ENCODE peak calls at places on chromosome 17, in eight cellular contexts. J is fibroblast of pulmonary artery, Z is esophagus squamous epithelium, E is tibial nerve, P is AG04450, A is ovary, F is lower lobe of right lung, D is mesendoderm. X is an unnamed sample.

GRCh38 chr17:16191604-16192003 is 23.7 kb downstream of the NCOR1 start:
- DNase-seq in J (no peak), Z (no peak), E (no peak), P (no peak), A (no peak), F (no peak), D (no peak), X (peak; percentile 8)

GRCh38 chr17:72126575-72127486 is 6.0 kb downstream of the SOX9 start:
- DNase-seq in J (peak; percentile 56), Z (no peak), E (no peak), P (no peak), A (no peak), F (no peak), D (no peak), X (peak; percentile 95)

GRCh38 chr17:45184144-45184543 is 22.5 kb downstream of the HEXIM2 start:
- DNase-seq in J (no peak), Z (no peak), E (no peak), P (no peak), A (no peak), F (no peak), D (no peak), X (peak; percentile 36)

GRCh38 chr17:44132275-44132821 is 8.9 kb upstream of the HDAC5 start:
- DNase-seq in J (no peak), Z (no peak), E (no peak), P (no peak), A (no peak), F (no peak), D (no peak), X (no peak)

GRCh38 chr17:19336938-19337711 is 25.4 kb downstream of the B9D1 start:
- DNase-seq in J (no peak), Z (no peak), E (no peak), P (no peak), A (no peak), F (no peak), D (peak; percentile 77), X (peak; percentile 41)

GRCh38 chr17:35740997-35741931 is 9.8 kb downstream of the RASL10B start:
- DNase-seq in J (no peak), Z (no peak), E (no peak), P (no peak), A (no peak), F (no peak), D (peak; percentile 54), X (peak; percentile 80)

GRCh38 chr17:1485748-1486376 is 6.6 kb downstream of the MYO1C start:
- DNase-seq in J (peak; percentile 61), Z (no peak), E (no peak), P (no peak), A (peak; percentile 70), F (peak; percentile 83), D (peak; percentile 58), X (peak; percentile 98)

GRCh38 chr17:55762086-55762858 is 11.4 kb downstream of the PCTP start:
- DNase-seq in J (no peak), Z (no peak), E (no peak), P (no peak), A (no peak), F (no peak), D (no peak), X (peak; percentile 4)

GRCh38 chr17:62627219-62627903 is at the start of gene MRC2:
- DNase-seq in J (peak; percentile 84), Z (no peak), E (no peak), P (peak; percentile 30), A (peak; percentile 82), F (peak; percentile 72), D (peak; percentile 93), X (peak; percentile 93)

GRCh38 chr17:17030515-17031211 is 11.6 kb upstream of the MPRIP start:
- DNase-seq in J (no peak), Z (no peak), E (no peak), P (no peak), A (no peak), F (no peak), D (peak; percentile 81), X (peak; percentile 50)

GRCh38 chr17:82282239-82283207 is 9.0 kb upstream of the CSNK1D start:
- DNase-seq in J (no peak), Z (no peak), E (no peak), P (no peak), A (no peak), F (no peak), D (no peak), X (peak; percentile 91)

GRCh38 chr17:17851101-17851500 is 14.3 kb upstream of the SREBF1 start:
- DNase-seq in J (no peak), Z (no peak), E (no peak), P (no peak), A (no peak), F (no peak), D (no peak), X (no peak)

GRCh38 chr17:78006338-78006737 is 47.8 kb downstream of the TNRC6C start:
- DNase-seq in J (no peak), Z (no peak), E (no peak), P (no peak), A (no peak), F (no peak), D (no peak), X (no peak)

GRCh38 chr17:17911003-17911613 is 61.1 kb downstream of the TOM1L2 start:
- DNase-seq in J (no peak), Z (no peak), E (no peak), P (no peak), A (no peak), F (no peak), D (no peak), X (peak; percentile 14)

GRCh38 chr17:2174471-2175293 is 119.8 kb downstream of the HIC1 start:
- DNase-seq in J (peak; percentile 99), Z (no peak), E (peak; percentile 37), P (peak; percentile 98), A (peak; percentile 80), F (peak; percentile 70), D (no peak), X (no peak)

GRCh38 chr17:72535346-72535745 is 414.5 kb downstream of the SOX9 start:
- DNase-seq in J (no peak), Z (no peak), E (no peak), P (no peak), A (no peak), F (no peak), D (no peak), X (no peak)

GRCh38 chr17:16287563-16288027 is 65.7 kb downstream of the CENPV start:
- DNase-seq in J (peak; percentile 87), Z (no peak), E (no peak), P (peak; percentile 64), A (no peak), F (no peak), D (no peak), X (peak; percentile 94)

GRCh38 chr17:45021607-45022287 is 29.7 kb downstream of the DCAKD start:
- DNase-seq in J (peak; percentile 58), Z (no peak), E (peak; percentile 37), P (no peak), A (peak; percentile 74), F (peak; percentile 79), D (peak; percentile 55), X (peak; percentile 99)

GRCh38 chr17:48110722-48111121 is 3.2 kb downstream of the SNX11 start:
- DNase-seq in J (no peak), Z (no peak), E (no peak), P (no peak), A (no peak), F (no peak), D (no peak), X (no peak)
- H3K4me3 ChIP-seq in J (no peak overlapping the region), Z (no peak overlapping the region), E (no peak overlapping the region), P (no peak overlapping the region), A (no peak overlapping the region), F (no peak overlapping the region), D (no peak overlapping the region), X (no peak overlapping the region)

GRCh38 chr17:31565652-31566051 is 174.2 kb downstream of the RAB11FIP4 start:
- DNase-seq in J (no peak), Z (no peak), E (no peak), P (no peak), A (no peak), F (no peak), D (no peak), X (no peak)
- H3K4me3 ChIP-seq in J (peak overlapping the region; percentile 5), Z (no peak overlapping the region), E (no peak overlapping the region), P (no peak overlapping the region), A (no peak overlapping the region), F (no peak overlapping the region), D (no peak overlapping the region), X (peak overlapping the region; percentile 19)

GRCh38 chr17:39399792-39400191 is 1.6 kb downstream of the FBXL20 start:
- DNase-seq in J (no peak), Z (no peak), E (no peak), P (no peak), A (no peak), F (no peak), D (no peak), X (no peak)
- H3K4me3 ChIP-seq in J (peak overlapping the region; percentile 87), Z (peak overlapping the region; percentile 99), E (peak overlapping the region; percentile 99), P (no peak overlapping the region), A (peak overlapping the region; percentile 99), F (peak overlapping the region; percentile 97), D (no peak overlapping the region), X (no peak overlapping the region)

DNA sequence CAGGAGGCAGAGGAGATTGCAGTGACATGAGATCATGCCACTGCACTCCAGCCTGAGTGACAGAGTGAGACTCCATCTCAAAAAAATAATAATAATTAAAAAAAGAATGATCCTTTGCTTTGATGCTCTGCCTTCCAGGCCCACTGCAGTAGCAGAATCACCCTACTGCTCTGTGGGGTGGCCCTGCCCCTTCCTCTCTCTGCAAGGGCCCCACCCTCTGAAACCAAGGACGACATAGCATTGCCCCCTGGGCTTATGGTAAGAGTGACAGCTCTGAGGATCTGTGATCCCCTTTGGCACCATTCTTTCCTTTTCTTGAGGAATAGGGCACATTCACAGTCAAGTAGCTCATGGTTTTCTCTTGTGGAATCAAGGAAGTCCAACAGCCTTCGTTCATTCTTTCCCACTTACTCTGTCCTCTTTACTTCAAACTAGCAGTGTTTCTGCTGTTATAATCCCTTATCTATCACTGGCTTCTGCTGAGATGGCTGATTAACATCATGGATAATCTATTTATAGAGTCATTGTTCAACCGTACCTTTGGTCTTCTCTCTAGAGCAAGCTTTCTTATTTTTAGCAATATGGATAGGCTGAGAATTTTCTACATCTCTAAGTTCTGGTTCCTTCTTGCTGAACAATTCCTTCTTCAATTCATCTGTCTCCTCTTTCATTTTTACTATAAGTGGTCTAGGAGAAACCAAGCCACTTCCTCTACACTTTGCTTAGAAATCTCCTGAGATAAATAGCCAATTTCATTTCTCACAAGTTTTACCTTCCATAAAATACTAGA is 14.1 kb downstream of the RAD51C start:
- DNase-seq in J (no peak), Z (no peak), E (no peak), P (no peak), A (no peak), F (no peak), D (no peak), X (no peak)
- H3K4me3 ChIP-seq in J (no peak overlapping the region), Z (no peak overlapping the region), E (no peak overlapping the region), P (no peak overlapping the region), A (no peak overlapping the region), F (no peak overlapping the region), D (no peak overlapping the region), X (no peak overlapping the region)

GRCh38 chr17:47837401-47838039 is 3.6 kb downstream of the SCRN2 start:
- DNase-seq in J (no peak), Z (no peak), E (no peak), P (no peak), A (no peak), F (no peak), D (no peak), X (peak; percentile 93)
- H3K4me3 ChIP-seq in J (no peak overlapping the region), Z (no peak overlapping the region), E (no peak overlapping the region), P (no peak overlapping the region), A (no peak overlapping the region), F (no peak overlapping the region), D (no peak overlapping the region), X (no peak overlapping the region)

GRCh38 chr17:79609175-79609589 is 1.7 kb downstream of the RBFOX3 start:
- DNase-seq in J (no peak), Z (no peak), E (no peak), P (no peak), A (no peak), F (no peak), D (no peak), X (no peak)
- H3K4me3 ChIP-seq in J (no peak overlapping the region), Z (peak overlapping the region; percentile 57), E (no peak overlapping the region), P (no peak overlapping the region), A (peak overlapping the region; percentile 12), F (no peak overlapping the region), D (no peak overlapping the region), X (no peak overlapping the region)

X was measured in osteoblast.